ENCODE peak calls at places on chromosomes 5 and 9, in eight cellular contexts. S is fibroblast of pulmonary artery; X is fibroblast of mammary gland; P is transverse colon; V is tibial artery; K is CD8-positive, alpha-beta T cell; C is psoas muscle; T is MM.1S. N is an unnamed sample.

GRCh38 chr5:133344266-133344665 is 268.1 kb downstream of the FSTL4 start:
- DNase-seq in S (no peak), V (no peak), T (no peak), P (no peak), C (no peak), K (no peak), X (no peak), N (no peak)

GRCh38 chr5:59317023-59317771 is 576.3 kb downstream of the PDE4D start:
- DNase-seq in X (peak), C (no peak), K (no peak), T (no peak), S (peak), P (peak), V (no peak), N (peak)

GRCh38 chr5:109125755-109126429 is 283.9 kb downstream of the PJA2 start:
- DNase-seq in V (no peak), C (no peak), K (no peak), P (no peak), T (no peak), X (no peak), S (no peak), N (no peak)

GRCh38 chr9:8863886-8864881 is 1064.6 kb upstream of the DMAC1 start:
- DNase-seq in P (no peak), T (no peak), S (peak), K (no peak), C (no peak), X (peak), V (no peak), N (no peak)

GRCh38 chr5:32308951-32309350 is 3.8 kb downstream of the MTMR12 start:
- DNase-seq in T (no peak), K (no peak), S (no peak), X (no peak), P (no peak), C (no peak), V (no peak), N (no peak)

GRCh38 chr5:68714810-68715209 is 379.0 kb upstream of the SLC30A5 start:
- DNase-seq in C (no peak), P (no peak), T (no peak), S (no peak), X (no peak), K (no peak), V (no peak), N (no peak)

GRCh38 chr5:150440948-150441812 is 8.4 kb downstream of the RPS14 start:
- DNase-seq in X (no peak), P (no peak), S (no peak), K (no peak), T (no peak), C (no peak), V (no peak), N (no peak)

GRCh38 chr9:91515074-91515687 is 91.5 kb upstream of the NFIL3 start:
- DNase-seq in C (no peak), T (no peak), S (peak), K (no peak), V (no peak), X (peak), P (no peak), N (peak)

GRCh38 chr9:120214331-120214730 is 365.6 kb downstream of the CDK5RAP2 start:
- DNase-seq in P (no peak), V (no peak), T (no peak), K (no peak), X (no peak), C (no peak), S (no peak), N (no peak)

GRCh38 chr5:112594941-112595340 is 142.7 kb upstream of the APC start:
- DNase-seq in S (no peak), V (no peak), C (no peak), X (no peak), K (no peak), P (no peak), T (no peak), N (no peak)

GRCh38 chr5:43020294-43020711 is 19.8 kb downstream of the ANXA2R start:
- DNase-seq in T (no peak), K (peak), X (peak), V (no peak), S (no peak), P (no peak), C (no peak), N (no peak)

GRCh38 chr5:1661831-1662558 is 137.6 kb downstream of the MRPL36 start:
- DNase-seq in P (no peak), V (no peak), K (no peak), X (no peak), T (no peak), C (peak), S (no peak), N (no peak)

GRCh38 chr5:172834570-172835245 is 657 bp downstream of the ERGIC1 start:
- DNase-seq in P (peak), T (no peak), K (no peak), S (peak), C (peak), X (no peak), V (no peak), N (no peak)

GRCh38 chr5:139094154-139095131 is 103.7 kb downstream of the SIL1 start:
- DNase-seq in K (no peak), P (no peak), T (peak), V (no peak), X (no peak), C (no peak), S (no peak), N (no peak)

GRCh38 chr5:150350524-150351344 is 6.8 kb upstream of the TCOF1 start:
- DNase-seq in S (peak), K (peak), V (peak), P (peak), T (peak), X (peak), C (peak), N (peak)

GRCh38 chr5:179163236-179164155 is 103.3 kb downstream of the ZNF354C start:
- DNase-seq in X (no peak), K (no peak), P (no peak), V (no peak), T (no peak), S (no peak), C (no peak), N (no peak)

GRCh38 chr9:34218452-34218851 is 39.6 kb downstream of the UBAP1 start:
- DNase-seq in X (no peak), C (no peak), V (no peak), S (no peak), T (no peak), K (no peak), P (no peak), N (no peak)

GRCh38 chr5:17219006-17219422 is 1.6 kb downstream of the BASP1 start:
- DNase-seq in K (no peak), T (no peak), C (no peak), V (no peak), S (peak), P (no peak), X (no peak), N (no peak)

GRCh38 chr9:129500863-129501770 is 119.8 kb downstream of the C9orf50 start:
- DNase-seq in P (no peak), C (peak), V (no peak), T (no peak), S (no peak), X (no peak), K (no peak), N (no peak)
- TF ChIP-seq CTCF in P (no peak), C (no peak), V (no peak), T (no peak), S (no peak), X (no peak), K (no peak), N (no peak)

GRCh38 chr5:159033351-159033657 is 66.4 kb downstream of the EBF1 start:
- DNase-seq in P (no peak), K (no peak), V (no peak), S (peak), X (no peak), T (no peak), C (no peak), N (no peak)

GRCh38 chr5:159031915-159032314 is 67.8 kb downstream of the EBF1 start:
- DNase-seq in X (no peak), V (no peak), C (no peak), K (no peak), S (no peak), P (no peak), T (no peak), N (no peak)

GRCh38 chr5:159030357-159030756 is 69.4 kb downstream of the EBF1 start:
- DNase-seq in X (no peak), K (no peak), S (no peak), P (no peak), C (no peak), T (no peak), V (no peak), N (no peak)

GRCh38 chr5:159032656-159033350 is 66.9 kb downstream of the EBF1 start:
- DNase-seq in K (no peak), S (no peak), X (no peak), C (no peak), P (no peak), T (no peak), V (no peak), N (no peak)

DNA sequence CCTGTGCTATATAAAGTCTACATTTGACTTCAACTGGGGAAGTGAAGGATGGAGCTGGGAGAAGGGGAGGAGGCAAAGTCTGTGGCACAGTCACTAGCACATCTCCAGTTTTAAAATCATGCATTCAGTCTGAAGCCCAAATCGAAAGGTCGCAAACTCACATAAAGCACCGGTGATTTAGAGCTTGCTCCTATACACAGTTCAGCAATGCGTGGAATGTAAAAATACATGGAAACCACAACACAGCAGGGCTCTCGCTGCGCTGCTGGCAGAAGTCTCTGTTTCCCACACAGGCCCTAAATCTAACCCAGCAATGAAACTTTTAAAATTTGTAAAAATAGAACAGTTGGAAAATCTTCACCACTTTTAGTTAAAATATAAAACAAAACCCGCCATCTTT is 68.2 kb downstream of the EBF1 start:
- DNase-seq in V (no peak), X (peak), S (peak), K (no peak), T (no peak), P (no peak), C (no peak), N (no peak)
- H3K4me3 ChIP-seq in V (peak), X (no peak), S (no peak), K (no peak), T (no peak), P (no peak), C (no peak), N (no peak)

DNA sequence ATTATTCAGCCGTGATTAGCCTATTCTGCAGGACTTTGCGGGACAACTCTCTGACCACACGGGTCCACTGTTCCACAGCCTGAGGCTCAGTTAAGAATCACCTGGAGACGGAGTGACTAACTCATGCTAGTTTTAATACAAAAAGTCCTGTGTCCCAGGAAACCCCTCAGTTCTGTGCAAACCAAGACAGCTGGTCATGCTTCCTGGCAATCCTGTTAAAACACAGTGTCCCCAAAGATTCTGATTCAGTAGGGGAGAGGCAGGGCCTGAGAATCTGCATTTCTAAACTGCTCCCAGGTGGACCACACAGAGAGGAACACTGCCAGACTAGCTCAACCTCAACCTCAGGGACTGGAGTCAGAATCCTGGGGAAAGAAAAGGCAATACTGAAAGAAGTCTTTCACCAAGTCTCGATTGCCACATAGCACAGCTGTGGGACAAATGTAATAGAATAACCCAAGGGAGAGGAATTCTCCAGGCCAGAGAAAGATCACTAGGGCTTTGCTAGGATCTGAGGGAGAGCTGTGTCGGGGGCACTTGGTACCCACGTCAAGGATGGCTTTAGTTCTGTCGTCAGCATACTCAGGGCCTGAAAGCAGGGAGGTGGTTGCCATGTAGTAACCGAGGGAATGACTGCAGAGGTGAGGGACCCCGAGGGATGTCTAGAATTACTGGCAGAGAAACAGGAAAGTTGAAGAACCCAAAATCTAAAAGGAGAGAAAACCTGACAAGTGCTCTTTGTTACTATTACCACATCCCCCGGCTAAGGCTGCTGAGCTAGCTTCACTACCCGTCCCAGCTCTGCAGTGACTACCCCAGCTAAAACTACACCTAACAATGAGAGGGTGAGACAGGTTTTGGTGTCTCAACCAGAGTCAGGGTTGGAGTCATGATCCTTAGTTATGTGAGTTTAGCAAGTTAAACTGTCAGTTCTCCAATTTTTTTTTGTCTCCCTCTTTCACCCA is 8.6 kb downstream of the SUSD1 start:
- DNase-seq in P (no peak), V (no peak), K (no peak), X (peak), S (peak), T (no peak), C (peak), N (no peak)
- TF ChIP-seq CTCF in P (peak), V (peak), K (no peak), X (peak), S (no peak), T (no peak), C (no peak), N (peak)

DNA sequence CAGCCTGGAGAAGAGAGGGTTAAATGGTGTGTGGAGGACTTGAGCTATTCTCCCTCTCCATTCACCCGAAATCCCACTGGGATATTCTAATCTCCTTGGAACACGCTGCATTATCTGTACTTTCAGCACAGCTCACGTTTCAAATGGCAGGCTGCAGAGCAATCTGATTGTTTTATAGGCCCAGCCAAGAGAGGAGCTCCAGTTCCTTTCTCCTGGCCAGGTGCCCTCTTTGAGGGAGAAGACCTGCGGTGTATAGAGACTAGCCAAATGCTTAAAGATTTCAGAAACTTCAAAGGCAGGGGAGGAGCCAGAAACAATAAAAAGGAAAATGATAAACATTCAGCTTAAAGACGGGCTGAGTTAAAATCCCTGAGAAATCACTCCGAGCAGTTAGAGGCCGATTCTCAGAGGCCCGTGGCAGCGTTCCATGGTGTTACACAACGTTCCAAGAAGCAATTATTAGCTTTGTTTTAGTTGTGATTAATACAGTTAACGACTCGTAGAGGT is 564.0 kb upstream of the KLF4 start:
- DNase-seq in X (peak), S (peak), T (no peak), C (peak), K (no peak), V (peak), P (peak), N (peak)
- H3K4me3 ChIP-seq in X (no peak), S (no peak), T (no peak), C (peak), K (no peak), V (no peak), P (no peak), N (no peak)

GRCh38 chr5:11912-12311 is 80.1 kb upstream of the PLEKHG4B start:
- DNase-seq in P (no peak), V (no peak), T (no peak), K (no peak), S (peak), X (peak), C (no peak), N (no peak)

DNA sequence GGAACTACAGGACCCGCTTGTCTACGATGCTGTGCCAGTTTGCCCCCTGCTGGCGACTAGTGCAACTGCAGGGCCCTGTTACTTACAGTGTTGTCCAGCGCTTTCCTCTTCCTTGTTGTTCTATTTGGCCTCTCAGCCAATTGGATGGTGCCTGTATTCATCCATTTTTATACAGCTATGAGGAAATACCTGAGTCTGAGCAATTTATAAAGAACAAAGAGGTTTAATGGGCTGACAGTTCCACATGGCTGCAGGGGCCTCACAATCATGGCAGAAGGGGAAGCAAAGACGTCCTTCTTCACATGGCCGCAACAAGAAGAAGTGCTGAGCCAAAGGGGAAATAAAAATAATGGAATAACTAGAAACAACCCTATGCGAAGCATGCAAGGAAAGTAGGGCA is 78.7 kb upstream of the PLEKHG4B start:
- DNase-seq in P (no peak), V (no peak), X (no peak), C (no peak), K (no peak), T (no peak), S (no peak), N (no peak)
- TF ChIP-seq CTCF in P (no peak), V (no peak), X (no peak), C (no peak), K (no peak), T (no peak), S (no peak), N (no peak)

GRCh38 chr5:159089675-159090074 is 10.0 kb downstream of the EBF1 start:
- DNase-seq in K (no peak), V (no peak), P (no peak), C (no peak), X (no peak), T (no peak), S (no peak), N (no peak)
- H3K4me3 ChIP-seq in K (no peak), V (no peak), P (no peak), C (no peak), X (no peak), T (no peak), S (no peak), N (no peak)

GRCh38 chr5:10988637-10989036 is 227.6 kb upstream of the DAP start:
- DNase-seq in T (no peak), C (no peak), X (no peak), V (no peak), S (no peak), K (no peak), P (no peak), N (no peak)

GRCh38 chr5:10985711-10986110 is 224.7 kb upstream of the DAP start:
- DNase-seq in C (no peak), P (no peak), K (no peak), X (no peak), T (no peak), V (no peak), S (no peak), N (no peak)

GRCh38 chr5:10989577-10990263 is 228.7 kb upstream of the DAP start:
- DNase-seq in K (no peak), S (no peak), V (no peak), C (no peak), T (no peak), P (no peak), X (no peak), N (no peak)

GRCh38 chr5:10987291-10987806 is 226.3 kb upstream of the DAP start:
- DNase-seq in T (no peak), X (peak), C (no peak), P (no peak), K (no peak), S (no peak), V (no peak), N (no peak)

DNA sequence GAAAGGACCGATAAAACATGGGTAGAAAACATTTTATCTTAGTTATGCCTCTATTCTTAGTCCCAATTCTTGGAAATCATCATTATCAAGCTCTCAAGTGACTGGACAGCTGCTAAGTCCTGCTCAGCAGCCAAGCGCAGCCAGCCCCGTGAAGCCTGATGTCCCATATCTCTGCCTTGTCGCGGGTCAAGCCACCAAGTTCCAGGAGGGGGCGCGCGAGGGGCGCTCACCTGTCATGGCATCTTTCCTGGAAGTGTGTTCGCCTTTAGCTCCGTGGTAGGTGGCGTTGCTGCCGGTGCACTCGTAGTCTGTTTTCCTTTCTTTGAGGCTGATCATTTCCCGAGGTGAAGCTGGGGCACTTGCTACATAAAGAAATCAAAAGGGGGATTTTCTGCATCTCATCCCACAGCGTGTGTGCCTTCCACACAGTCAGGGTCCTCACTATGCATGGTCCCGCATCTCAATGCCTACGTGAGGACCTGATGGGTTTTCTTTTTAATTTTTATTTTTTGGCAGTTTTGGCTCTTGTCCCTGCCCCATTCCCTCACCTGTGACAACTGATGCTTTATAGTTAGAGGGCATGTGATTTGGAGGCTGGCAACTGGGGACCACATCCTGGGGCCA is 227.0 kb upstream of the DAP start:
- DNase-seq in C (no peak), P (peak), K (peak), S (peak), V (peak), X (peak), T (peak), N (no peak)
- TF ChIP-seq CTCF in C (peak), P (peak), K (peak), S (peak), V (peak), X (peak), T (peak), N (peak)

GRCh38 chr9:94796687-94797086 is 70.2 kb downstream of the AOPEP start:
- DNase-seq in K (no peak), S (no peak), P (no peak), C (no peak), X (no peak), V (no peak), T (no peak), N (no peak)
- H3K4me3 ChIP-seq in K (no peak), S (no peak), P (no peak), C (no peak), X (no peak), V (no peak), T (no peak), N (no peak)